ENCODE peak calls at places on chromosomes 11 and 22, in nine cellular contexts. D, Y, I, A, B, H, K, G and P are unnamed samples.

GRCh38 chr11:71298016-71298550 is 45.7 kb upstream of the SHANK2 start:
- DNase-seq in Y (no peak), G (peak), D (no peak), K (no peak), I (no peak), A (no peak), B (peak), H (no peak), P (no peak)

GRCh38 chr22:17867160-17867785 is 93.0 kb upstream of the BID start:
- DNase-seq in I (no peak), D (no peak), A (peak), H (no peak), B (peak), G (no peak), Y (no peak), K (no peak), P (no peak)

GRCh38 chr11:106668147-106668546 is 350.1 kb downstream of the GUCY1A2 start:
- DNase-seq in I (no peak), K (no peak), A (no peak), Y (peak), G (no peak), D (peak), H (no peak), B (no peak), P (no peak)

GRCh38 chr11:71525188-71525937 is 1.7 kb upstream of the KRTAP5-7 start:
- DNase-seq in D (no peak), K (no peak), Y (no peak), G (no peak), I (no peak), H (no peak), B (no peak), A (no peak), P (no peak)

GRCh38 chr11:74926304-74927030 is 22.4 kb downstream of the XRRA1 start:
- DNase-seq in Y (peak), K (no peak), B (no peak), G (no peak), H (no peak), A (no peak), I (no peak), D (no peak), P (no peak)

GRCh38 chr11:8794677-8795103 is 112.1 kb downstream of the RPL27A start:
- DNase-seq in K (peak), G (no peak), I (no peak), H (no peak), D (no peak), Y (no peak), A (no peak), B (no peak), P (peak)

GRCh38 chr11:132627981-132628380 is 904.3 kb downstream of the OPCML start:
- DNase-seq in B (no peak), D (no peak), K (no peak), A (no peak), Y (no peak), I (no peak), G (no peak), H (no peak), P (no peak)

GRCh38 chr11:20337526-20338154 is 25.9 kb upstream of the HTATIP2 start:
- DNase-seq in D (no peak), H (peak), I (no peak), B (no peak), Y (peak), G (no peak), K (peak), A (no peak), P (no peak)

GRCh38 chr11:7640826-7641225 is 32.5 kb downstream of the CYB5R2 start:
- DNase-seq in A (no peak), Y (no peak), K (no peak), D (no peak), H (no peak), I (no peak), B (no peak), G (no peak), P (no peak)

GRCh38 chr11:23320131-23320530 is 459.9 kb upstream of the CCDC179 start:
- DNase-seq in G (no peak), Y (no peak), I (no peak), B (no peak), D (no peak), A (no peak), H (no peak), K (no peak), P (no peak)

GRCh38 chr22:38086942-38087341 is 3.0 kb upstream of the SLC16A8 start:
- DNase-seq in Y (no peak), I (no peak), H (no peak), A (no peak), K (no peak), B (no peak), G (no peak), D (no peak), P (no peak)

GRCh38 chr11:112457532-112457931 is 196.9 kb upstream of the PLET1 start:
- DNase-seq in I (no peak), H (no peak), B (no peak), D (no peak), K (no peak), G (no peak), A (no peak), Y (no peak), P (no peak)

GRCh38 chr22:40703174-40703573 is 23.9 kb downstream of the MCHR1 start:
- DNase-seq in K (no peak), A (no peak), B (no peak), D (no peak), I (no peak), Y (no peak), G (no peak), H (peak), P (no peak)

GRCh38 chr11:118202599-118203422 is 22.0 kb downstream of the JAML start:
- DNase-seq in B (no peak), H (no peak), I (peak), G (no peak), Y (no peak), K (no peak), A (no peak), D (no peak), P (no peak)

GRCh38 chr11:118374729-118375128 is 15.3 kb downstream of the UBE4A start:
- DNase-seq in G (no peak), K (no peak), I (no peak), A (no peak), D (no peak), H (no peak), B (no peak), Y (no peak), P (no peak)

GRCh38 chr22:46619830-46620501 is at the start of gene GRAMD4:
- DNase-seq in D (no peak), I (no peak), H (no peak), Y (no peak), K (no peak), A (peak), G (no peak), B (peak), P (no peak)

GRCh38 chr22:40289991-40290459 is 56.3 kb upstream of the ADSL start:
- DNase-seq in I (peak), B (no peak), A (no peak), H (peak), Y (peak), G (no peak), K (no peak), D (no peak), P (no peak)

DNA sequence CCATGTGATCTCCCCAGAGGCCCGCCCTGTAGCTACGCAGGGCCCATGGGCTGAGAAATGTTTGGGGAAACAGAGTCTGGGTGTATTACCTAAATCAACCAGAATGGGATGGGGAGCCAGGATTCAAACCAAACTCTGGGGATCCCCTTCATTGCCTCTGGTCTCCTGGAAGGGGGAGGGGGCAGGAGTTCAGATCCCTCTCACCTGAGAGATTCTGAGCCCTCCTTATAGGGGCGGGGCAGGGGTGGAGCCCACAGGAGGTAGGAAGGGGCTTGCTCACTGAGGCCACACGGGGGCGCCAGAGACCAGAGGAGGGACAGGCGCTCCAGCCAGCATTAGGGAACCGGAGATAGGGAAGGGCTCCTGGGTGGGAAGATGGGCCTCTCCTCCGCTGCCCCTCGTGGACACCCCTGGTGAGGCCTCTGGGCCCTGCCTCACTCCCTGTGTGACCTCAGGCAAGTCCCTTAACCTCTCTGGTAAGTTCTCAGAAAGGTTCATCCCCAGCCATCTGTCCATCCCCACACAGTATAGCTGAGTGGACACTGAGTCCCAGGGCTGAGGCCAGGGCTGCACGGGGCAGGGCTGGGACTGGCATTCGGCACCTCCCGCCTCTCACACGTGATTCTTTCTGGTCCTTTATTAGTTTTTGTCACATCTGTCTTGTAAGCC is 2.7 kb upstream of the CDC42BPG start:
- DNase-seq in K (peak), H (peak), G (peak), Y (peak), I (peak), B (peak), A (peak), D (peak), P (peak)
- TF ChIP-seq CTCF in K (peak), H (peak), G (peak), Y (peak), I (peak), B (peak), A (peak), D (peak), P (peak)

DNA sequence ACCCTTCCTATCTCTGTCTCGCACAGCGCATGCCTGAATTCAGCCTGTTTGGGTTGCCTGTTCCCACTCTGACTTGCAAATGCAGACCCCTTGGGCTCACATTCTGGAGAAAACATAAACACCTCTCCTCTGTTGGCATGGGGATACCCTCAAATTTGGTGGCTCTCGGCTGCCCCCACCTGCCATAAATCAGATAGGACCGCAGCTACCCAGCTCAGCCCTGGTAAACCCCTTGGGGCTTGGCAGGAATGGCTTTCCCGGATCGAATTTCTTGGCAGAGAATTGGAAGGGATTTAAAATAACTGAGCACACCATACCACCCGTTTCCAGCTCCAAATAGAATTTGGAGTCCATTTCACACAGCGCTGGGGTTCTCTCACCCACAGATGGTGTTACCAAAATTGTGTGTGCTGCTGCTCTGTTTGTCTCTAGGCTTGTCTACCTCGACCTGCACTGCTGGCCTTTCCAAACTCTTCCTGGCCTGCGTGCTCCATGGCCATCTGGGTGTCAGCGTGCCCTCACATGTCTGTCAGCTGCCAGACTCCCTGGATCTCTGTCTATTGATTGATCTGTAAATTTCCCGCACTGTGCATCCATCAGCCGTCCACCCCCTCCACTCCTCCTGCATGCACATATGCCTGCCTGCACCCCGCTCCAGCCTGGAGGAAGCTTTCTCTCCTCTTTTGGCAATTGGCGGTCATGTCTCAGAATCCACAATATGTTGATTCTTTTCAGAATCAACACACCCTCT is 134.0 kb downstream of the NTM start:
- DNase-seq in A (no peak), H (no peak), K (no peak), G (no peak), B (no peak), D (no peak), Y (no peak), I (no peak), P (no peak)
- TF ChIP-seq CTCF in A (no peak), H (no peak), K (no peak), G (no peak), B (peak), D (no peak), Y (peak), I (no peak), P (peak)

GRCh38 chr22:45102896-45103420 is 60.8 kb upstream of the NUP50 start:
- DNase-seq in I (no peak), K (no peak), A (no peak), H (no peak), Y (no peak), G (no peak), B (no peak), D (no peak), P (no peak)

GRCh38 chr22:45104313-45104712 is 59.4 kb upstream of the NUP50 start:
- DNase-seq in B (no peak), I (no peak), Y (no peak), H (no peak), D (no peak), A (no peak), G (no peak), K (no peak), P (no peak)

GRCh38 chr22:45099961-45100360 is 63.8 kb upstream of the NUP50 start:
- DNase-seq in D (no peak), A (no peak), I (no peak), Y (no peak), B (no peak), G (no peak), H (no peak), K (no peak), P (no peak)

GRCh38 chr22:45103756-45104155 is 60.0 kb upstream of the NUP50 start:
- DNase-seq in H (no peak), G (no peak), I (no peak), K (no peak), A (no peak), Y (no peak), B (no peak), D (no peak), P (no peak)

DNA sequence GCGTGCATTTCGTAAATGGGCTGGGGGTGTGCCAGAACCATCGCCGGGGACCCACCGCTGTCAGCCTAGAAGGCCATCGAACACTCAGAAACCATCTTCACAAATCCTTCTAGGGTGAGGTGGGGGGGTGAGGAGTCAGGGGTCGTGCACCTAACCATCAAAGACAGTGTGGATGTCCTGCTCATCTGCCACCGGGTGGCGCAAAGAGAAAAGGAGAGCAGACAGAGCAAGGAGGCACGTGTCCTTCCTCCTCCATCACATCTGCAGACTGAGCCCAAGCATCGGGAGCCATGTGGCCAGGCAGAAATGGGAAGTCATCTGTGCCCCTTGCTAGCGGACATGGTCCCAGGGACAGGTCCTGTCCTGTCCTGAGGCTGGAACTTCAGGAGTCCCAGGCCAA is 61.9 kb upstream of the NUP50 start:
- DNase-seq in H (peak), B (peak), Y (peak), I (no peak), K (peak), D (no peak), A (peak), G (peak), P (no peak)
- TF ChIP-seq CTCF in H (peak), B (peak), Y (peak), I (peak), K (peak), D (peak), A (peak), G (peak), P (peak)

GRCh38 chr11:77409046-77409445 is 64.8 kb downstream of the PAK1 start:
- DNase-seq in Y (no peak), A (no peak), G (no peak), K (no peak), D (no peak), H (no peak), I (no peak), B (no peak), P (no peak)

GRCh38 chr11:77411717-77412441 is 62.0 kb downstream of the PAK1 start:
- DNase-seq in H (peak), I (peak), D (peak), B (peak), G (peak), K (peak), Y (peak), A (peak), P (peak)

GRCh38 chr11:77412814-77413213 is 61.1 kb downstream of the PAK1 start:
- DNase-seq in A (no peak), G (no peak), B (no peak), H (no peak), D (no peak), K (no peak), Y (no peak), I (no peak), P (no peak)

GRCh38 chr11:77411238-77411637 is 62.7 kb downstream of the PAK1 start:
- DNase-seq in H (peak), I (peak), K (peak), G (no peak), D (no peak), Y (peak), A (no peak), B (peak), P (no peak)

GRCh38 chr11:77410076-77410827 is 63.6 kb downstream of the PAK1 start:
- DNase-seq in B (no peak), H (no peak), I (no peak), D (no peak), G (no peak), A (no peak), Y (no peak), K (no peak), P (no peak)
- TF ChIP-seq CTCF in B (no peak), H (no peak), I (no peak), D (no peak), G (no peak), A (no peak), Y (no peak), K (no peak), P (no peak)

GRCh38 chr22:43113516-43114251 is 3.1 kb downstream of the BIK start:
- DNase-seq in D (no peak), B (no peak), K (no peak), I (no peak), Y (no peak), H (no peak), G (peak), A (no peak), P (no peak)

GRCh38 chr22:43110927-43111623 is 525 bp downstream of the BIK start:
- DNase-seq in H (peak), Y (peak), D (no peak), B (no peak), G (peak), A (no peak), K (no peak), I (peak), P (no peak)

GRCh38 chr22:43109921-43110443 is 568 bp upstream of the BIK start:
- DNase-seq in H (no peak), B (no peak), I (no peak), D (no peak), Y (no peak), A (peak), K (no peak), G (no peak), P (no peak)

GRCh38 chr22:43109511-43109910 is 1.0 kb upstream of the BIK start:
- DNase-seq in A (no peak), G (no peak), I (no peak), H (no peak), B (no peak), K (no peak), Y (no peak), D (no peak), P (no peak)

GRCh38 chr22:43110444-43110926 is at the start of gene BIK:
- DNase-seq in B (no peak), H (peak), I (peak), K (peak), A (peak), D (no peak), G (peak), Y (peak), P (peak)
- TF ChIP-seq CTCF in B (no peak), H (peak), I (peak), K (no peak), A (no peak), D (peak), G (no peak), Y (peak), P (peak)